ENCODE peak calls at places on chromosomes 11 and 22, in five cellular contexts. M is activated CD4-positive, alpha-beta T cell treated with anti-CD3 and anti-CD28 coated beads, Interleukin-2, amount 50 U/mL, for 48 hours; E is mucosa of descending colon; V is T-cell; B is lower leg skin. N is an unnamed sample.

GRCh38 chr11:72227316-72228228 is 3.0 kb downstream of the INPPL1 start:
- DNase-seq in M (no peak), E (no peak), B (no peak), V (no peak), N (peak; percentile 27)

GRCh38 chr22:46547883-46548244 is 10.4 kb upstream of the CELSR1 start:
- DNase-seq in V (no peak), B (peak; percentile 88), M (no peak), E (peak; percentile 45), N (peak; percentile 67)

GRCh38 chr11:72238040-72238450 is 5.9 kb downstream of the PHOX2A start:
- DNase-seq in V (no peak), E (peak; percentile 54), B (no peak), M (peak; percentile 66), N (peak; percentile 76)

GRCh38 chr11:119262668-119263351 is 54.1 kb downstream of the MCAM start:
- DNase-seq in E (no peak), M (no peak), V (no peak), B (no peak), N (no peak)

GRCh38 chr22:41576877-41577276 is 12.8 kb downstream of the PMM1 start:
- DNase-seq in E (peak; percentile 52), B (no peak), M (peak; percentile 41), V (no peak), N (no peak)

GRCh38 chr11:79487412-79487811 is 46.6 kb upstream of the TENM4 start:
- DNase-seq in V (no peak), M (no peak), B (no peak), E (no peak), N (no peak)

GRCh38 chr22:41899992-41900651 is 14.8 kb downstream of the SHISA8 start:
- DNase-seq in B (no peak), M (no peak), E (no peak), V (no peak), N (no peak)

GRCh38 chr11:77201991-77202841 is 74.2 kb downstream of the MYO7A start:
- DNase-seq in B (no peak), E (no peak), V (no peak), M (no peak), N (no peak)

GRCh38 chr11:76769071-76769560 is 14.0 kb upstream of the TSKU start:
- DNase-seq in M (no peak), E (no peak), B (no peak), V (no peak), N (no peak)

GRCh38 chr11:120540744-120541143 is 29.2 kb downstream of the GRIK4 start:
- DNase-seq in M (no peak), V (no peak), E (no peak), B (no peak), N (no peak)

GRCh38 chr11:84747871-84748270 is 879.3 kb downstream of the DLG2 start:
- DNase-seq in V (no peak), B (no peak), M (no peak), E (no peak), N (no peak)

GRCh38 chr22:45832180-45832579 is 144.8 kb downstream of the WNT7B start:
- DNase-seq in B (no peak), E (no peak), M (no peak), V (no peak), N (no peak)

GRCh38 chr11:35662061-35662648 is 420 bp upstream of the TRIM44 start:
- DNase-seq in B (no peak), E (no peak), M (no peak), V (no peak), N (no peak)

GRCh38 chr11:18022419-18022818 is 9.6 kb upstream of the SERGEF start:
- DNase-seq in E (no peak), V (no peak), B (no peak), M (no peak), N (no peak)

GRCh38 chr22:25853902-25854301 is 111.9 kb downstream of the MYO18B start:
- DNase-seq in E (no peak), B (no peak), M (no peak), V (no peak), N (no peak)

GRCh38 chr11:6404341-6405038 is 14.2 kb downstream of the SMPD1 start:
- DNase-seq in E (no peak), V (no peak), M (no peak), B (no peak), N (no peak)

GRCh38 chr22:43411981-43412807 is at the start of gene MPPED1:
- DNase-seq in M (no peak), V (no peak), B (no peak), E (no peak), N (no peak)

GRCh38 chr22:35629406-35630234 is 12.5 kb upstream of the MB start:
- DNase-seq in M (peak; percentile 74), B (peak; percentile 65), V (no peak), E (peak; percentile 49), N (peak; percentile 84)

GRCh38 chr11:111975076-111975806 is 38.1 kb downstream of the DIXDC1 start:
- DNase-seq in B (no peak), M (no peak), V (no peak), E (peak; percentile 38), N (no peak)

GRCh38 chr11:121393855-121394254 is 58.3 kb upstream of the SORL1 start:
- DNase-seq in E (no peak), B (no peak), V (no peak), M (no peak), N (no peak)

GRCh38 chr11:57771365-57771764 is 9.8 kb downstream of the CTNND1 start:
- DNase-seq in B (no peak), E (no peak), M (no peak), V (no peak), N (no peak)

GRCh38 chr22:43467171-43467570 is 55.4 kb downstream of the MPPED1 start:
- DNase-seq in M (no peak), V (no peak), E (no peak), B (no peak), N (no peak)

GRCh38 chr11:47858169-47858543 is 10.0 kb upstream of the NUP160 start:
- DNase-seq in B (peak; percentile 27), V (no peak), M (no peak), E (no peak), N (no peak)

GRCh38 chr11:34454308-34455032 is 15.7 kb downstream of the CAT start:
- DNase-seq in M (no peak), B (no peak), E (no peak), V (no peak), N (no peak)

GRCh38 chr11:12721816-12722604 is 47.8 kb downstream of the TEAD1 start:
- DNase-seq in E (no peak), V (no peak), B (no peak), M (no peak), N (no peak)

GRCh38 chr11:9858822-9859221 is 194.9 kb downstream of the SWAP70 start:
- DNase-seq in B (no peak), E (no peak), V (no peak), M (no peak), N (no peak)

GRCh38 chr11:1148752-1149180 is 9.0 kb upstream of the MUC5AC start:
- DNase-seq in V (no peak), E (peak; percentile 44), M (no peak), B (no peak), N (no peak)

GRCh38 chr11:3949132-3949531 is 93.7 kb downstream of the STIM1 start:
- DNase-seq in E (no peak), B (no peak), V (no peak), M (no peak), N (no peak)

GRCh38 chr11:69384548-69385465 is 90.9 kb downstream of the MYEOV start:
- DNase-seq in E (no peak), V (no peak), B (no peak), M (no peak), N (no peak)

GRCh38 chr22:50720861-50721844 is 16.9 kb upstream of the ACR start:
- DNase-seq in M (no peak), B (no peak), E (no peak), V (no peak), N (no peak)

GRCh38 chr11:28702871-28703270 is 594.7 kb downstream of the METTL15 start:
- DNase-seq in M (no peak), V (no peak), E (no peak), B (no peak), N (no peak)